ENCODE peak calls at places on chromosomes 12 and 14, in four cellular contexts. H is M059J, M is HFFc6, V is AG08395. J is an unnamed sample.

GRCh38 chr12:3304436-3305135 is 186.4 kb upstream of the PRMT8 start:
- DNase-seq in H (peak; percentile 93), V (peak; percentile 62), M (peak; percentile 90), J (no peak)

GRCh38 chr14:100093322-100093721 is 28.1 kb downstream of the EVL start:
- DNase-seq in V (no peak), M (no peak), H (no peak), J (no peak)

GRCh38 chr12:15220451-15220850 is 766 bp downstream of the RERG start:
- DNase-seq in V (no peak), H (no peak), M (no peak), J (no peak)

GRCh38 chr12:1797011-1797901 is 23.1 kb upstream of the LRTM2 start:
- DNase-seq in V (peak; percentile 31), H (no peak), M (no peak), J (peak; percentile 56)

GRCh38 chr12:37565112-37565511 is 751.5 kb upstream of the ALG10B start:
- DNase-seq in M (no peak), V (no peak), H (no peak), J (no peak)

GRCh38 chr14:74249433-74250375 is 10.5 kb downstream of the VSX2 start:
- DNase-seq in V (no peak), M (no peak), H (no peak), J (no peak)

GRCh38 chr12:10235761-10236631 is 23.3 kb downstream of the GABARAPL1 start:
- DNase-seq in H (peak; percentile 29), M (peak; percentile 6), V (peak; percentile 66), J (no peak)

GRCh38 chr12:64737539-64737938 is 21.7 kb downstream of the GNS start:
- DNase-seq in V (no peak), H (no peak), M (no peak), J (no peak)

GRCh38 chr12:71708658-71709057 is 22.8 kb downstream of the TMEM19 start:
- DNase-seq in V (no peak), M (no peak), H (no peak), J (no peak)

GRCh38 chr14:102150083-102150482 is 10.4 kb downstream of the WDR20 start:
- DNase-seq in H (no peak), M (no peak), V (no peak), J (no peak)

GRCh38 chr14:70665448-70666363 is 24.0 kb downstream of the TTC9 start:
- DNase-seq in V (peak; percentile 52), H (peak; percentile 59), M (peak; percentile 36), J (no peak)

GRCh38 chr14:64507376-64508156 is 3.0 kb downstream of the ZBTB1 start:
- DNase-seq in H (peak; percentile 46), V (no peak), M (peak; percentile 20), J (no peak)

GRCh38 chr12:110704750-110705149 is 15.8 kb upstream of the HVCN1 start:
- DNase-seq in V (no peak), M (no peak), H (peak; percentile 22), J (peak; percentile 74)

GRCh38 chr12:52230364-52231281 is 2.4 kb upstream of the KRT7 start:
- DNase-seq in H (peak; percentile 83), V (peak; percentile 85), M (peak; percentile 76), J (no peak)

GRCh38 chr12:70982991-70983390 is 62.5 kb upstream of the PTPRR start:
- DNase-seq in M (no peak), H (peak; percentile 51), V (peak; percentile 19), J (no peak)

GRCh38 chr12:100842156-100842555 is 47.6 kb downstream of the ANO4 start:
- DNase-seq in H (no peak), V (no peak), M (no peak), J (no peak)

GRCh38 chr14:100578552-100578951 is 8.7 kb downstream of the BEGAIN start:
- DNase-seq in V (no peak), H (no peak), M (no peak), J (no peak)

GRCh38 chr14:105881021-105881930 is 354.9 kb downstream of the TMEM121 start:
- DNase-seq in H (no peak), V (no peak), M (no peak), J (no peak)

GRCh38 chr14:68780358-68781160 is 12.3 kb downstream of the ZFP36L1 start:
- DNase-seq in V (peak; percentile 66), H (peak; percentile 83), M (peak; percentile 74), J (no peak)

GRCh38 chr12:101759396-101760047 is 20.3 kb upstream of the SYCP3 start:
- DNase-seq in V (peak; percentile 67), H (peak; percentile 37), M (peak; percentile 21), J (no peak)

GRCh38 chr12:131106542-131106941 is 152.8 kb downstream of the ADGRD1 start:
- DNase-seq in M (no peak), V (no peak), H (no peak), J (no peak)

GRCh38 chr14:103875010-103875409 is 27.6 kb upstream of the PPP1R13B start:
- DNase-seq in V (no peak), H (no peak), M (no peak), J (no peak)

GRCh38 chr12:97323154-97323553 is 139.4 kb upstream of the RMST start:
- DNase-seq in V (no peak), M (no peak), H (no peak), J (no peak)

GRCh38 chr12:59626382-59626781 is 30.6 kb downstream of the SLC16A7 start:
- DNase-seq in V (peak; percentile 9), H (peak; percentile 69), M (peak; percentile 60), J (no peak)

GRCh38 chr12:95859344-95859816 is 628 bp downstream of the SNRPF start:
- DNase-seq in H (peak; percentile 49), V (peak; percentile 5), M (no peak), J (no peak)

GRCh38 chr12:130634866-130635265 is 81.2 kb downstream of the RIMBP2 start:
- DNase-seq in H (no peak), M (no peak), V (no peak), J (no peak)

GRCh38 chr12:31482816-31483215 is 108.1 kb downstream of the DENND5B start:
- DNase-seq in M (no peak), V (peak; percentile 2), H (peak; percentile 94), J (no peak)

GRCh38 chr12:120212301-120212700 is 11.4 kb upstream of the RPLP0 start:
- DNase-seq in V (no peak), M (no peak), H (no peak), J (no peak)

GRCh38 chr14:35406811-35407630 is 2.5 kb upstream of the NFKBIA start:
- DNase-seq in M (peak; percentile 81), V (peak; percentile 75), H (peak; percentile 77), J (no peak)

GRCh38 chr12:121953695-121954094 is 35.3 kb downstream of the CFAP251 start:
- DNase-seq in V (no peak), M (no peak), H (no peak), J (no peak)

GRCh38 chr12:131217024-131217586 is 263.4 kb downstream of the ADGRD1 start:
- DNase-seq in H (no peak), V (no peak), M (no peak), J (peak; percentile 40)

GRCh38 chr14:28609228-28609828 is 157.3 kb upstream of the FOXG1 start:
- DNase-seq in V (no peak), H (peak; percentile 62), M (peak; percentile 13), J (peak; percentile 43)

GRCh38 chr12:57548488-57548887 is 1.4 kb upstream of the KIF5A start:
- DNase-seq in V (no peak), H (no peak), M (no peak), J (no peak)